ENCODE peak calls at places on chromosomes 11 and 22, in ten cellular contexts. G, B, J, R, L, K, V, Q, H and I are unnamed samples.

GRCh38 chr22:47600281-47600680 is 837.8 kb downstream of the TBC1D22A start:
- DNase-seq in G (no peak), K (no peak), Q (no peak), H (no peak), B (no peak), J (no peak), L (no peak), V (no peak), R (no peak), I (no peak)

GRCh38 chr11:105723269-105723668 is 113.4 kb downstream of the GRIA4 start:
- DNase-seq in J (no peak), V (no peak), R (no peak), K (no peak), G (no peak), Q (no peak), L (no peak), H (no peak), B (no peak), I (no peak)

GRCh38 chr22:21026783-21027692 is 5.3 kb downstream of the SLC7A4 start:
- DNase-seq in J (peak), L (peak), H (peak), K (no peak), G (no peak), V (no peak), Q (no peak), R (no peak), B (peak), I (no peak)

GRCh38 chr22:50267591-50268390 is 2.4 kb downstream of the MAPK11 start:
- DNase-seq in L (peak), B (peak), Q (peak), R (no peak), H (peak), K (peak), G (no peak), J (peak), V (peak), I (no peak)

GRCh38 chr22:36374603-36375024 is 13.2 kb downstream of the MYH9 start:
- DNase-seq in Q (peak), H (no peak), J (no peak), B (no peak), K (no peak), V (no peak), R (no peak), G (no peak), L (no peak), I (no peak)

GRCh38 chr11:2685051-2685450 is 14.7 kb downstream of the KCNQ1OT1 start:
- DNase-seq in G (no peak), L (no peak), K (no peak), B (no peak), R (no peak), Q (no peak), V (no peak), H (no peak), J (no peak), I (no peak)

GRCh38 chr11:12143461-12144258 is 33.3 kb downstream of the MICAL2 start:
- DNase-seq in K (peak), Q (no peak), B (no peak), L (no peak), J (no peak), R (no peak), V (no peak), G (no peak), H (no peak), I (no peak)

GRCh38 chr11:92546089-92546488 is 321.5 kb downstream of the FAT3 start:
- DNase-seq in L (no peak), R (no peak), V (no peak), B (no peak), H (no peak), G (no peak), Q (no peak), J (peak), K (no peak), I (no peak)

GRCh38 chr11:65424200-65425104 is 1.9 kb downstream of the NEAT1 start:
- DNase-seq in G (peak), J (peak), L (no peak), B (no peak), K (no peak), R (no peak), Q (peak), H (peak), V (peak), I (no peak)

GRCh38 chr11:112195906-112196305 is 20.6 kb downstream of the BCO2 start:
- DNase-seq in B (no peak), V (peak), K (peak), G (no peak), Q (no peak), R (no peak), L (peak), H (peak), J (no peak), I (no peak)

GRCh38 chr11:33040127-33040861 is 922 bp downstream of the TCP11L1 start:
- DNase-seq in L (no peak), V (no peak), G (peak), B (no peak), H (peak), Q (peak), K (no peak), R (no peak), J (peak), I (no peak)